ENCODE peak calls at places on chromosomes 16 and 17, in six cellular contexts. K is posterior vena cava; S is NCI-H1092 treated with DMSO at 0.1 percent for 48 hours; J is stimulated activated CD4-positive, alpha-beta T cell treated with anti-CD3 and anti-CD28 coated beads, Interleukin-2, amount 100 ng/mL, for 24 hours; V is HepG2; M is esophagus squamous epithelium. O is an unnamed sample.

GRCh38 chr17:57894848-57895247 is 45.0 kb upstream of the MRPS23 start:
- DNase-seq in M (no peak), K (no peak), J (no peak), V (no peak), S (no peak), O (no peak)

GRCh38 chr16:58032710-58033293 is 7.2 kb downstream of the MMP15 start:
- DNase-seq in J (no peak), S (peak), V (no peak), K (no peak), M (no peak), O (no peak)

GRCh38 chr16:82011199-82011641 is at the start of gene SDR42E1:
- DNase-seq in J (peak), V (no peak), K (no peak), M (peak), S (peak), O (peak)

GRCh38 chr17:68697850-68698313 is 96.7 kb upstream of the FAM20A start:
- DNase-seq in M (no peak), V (peak), J (no peak), S (no peak), K (no peak), O (no peak)

GRCh38 chr16:50468749-50469078 is 79.5 kb upstream of the NKD1 start:
- DNase-seq in S (no peak), V (no peak), M (no peak), K (no peak), J (no peak), O (no peak)

GRCh38 chr17:72931163-72931562 is 161.3 kb downstream of the SLC39A11 start:
- DNase-seq in V (no peak), M (no peak), K (no peak), J (no peak), S (no peak), O (no peak)

GRCh38 chr16:56203052-56203451 is 11.8 kb downstream of the GNAO1 start:
- DNase-seq in K (no peak), M (no peak), S (no peak), V (peak), J (peak), O (peak)

GRCh38 chr16:5007256-5007655 is 26.5 kb downstream of the NAGPA start:
- DNase-seq in S (no peak), V (no peak), K (no peak), M (no peak), J (no peak), O (no peak)

GRCh38 chr17:69525920-69526841 is 111.7 kb downstream of the MAP2K6 start:
- DNase-seq in V (peak), M (no peak), J (no peak), K (no peak), S (peak), O (no peak)

GRCh38 chr16:85699628-85700027 is 10.9 kb upstream of the GINS2 start:
- DNase-seq in S (no peak), M (no peak), V (no peak), J (no peak), K (no peak), O (no peak)

GRCh38 chr16:89007371-89008249 is 30.6 kb upstream of the CBFA2T3 start:
- DNase-seq in S (no peak), V (no peak), J (no peak), M (no peak), K (peak), O (no peak)

GRCh38 chr16:58658796-58659211 is 25.8 kb downstream of the SLC38A7 start:
- DNase-seq in V (no peak), S (no peak), M (no peak), J (no peak), K (no peak), O (no peak)

GRCh38 chr16:64865037-64865696 is 256.7 kb downstream of the CDH11 start:
- DNase-seq in K (no peak), V (no peak), M (no peak), J (no peak), S (no peak), O (no peak)

GRCh38 chr16:1474047-1474446 is 781 bp downstream of the CLCN7 start:
- DNase-seq in S (no peak), M (no peak), V (peak), K (no peak), J (no peak), O (no peak)

GRCh38 chr16:84663433-84664101 is 15.3 kb downstream of the KLHL36 start:
- DNase-seq in J (no peak), V (no peak), M (no peak), K (peak), S (no peak), O (no peak)

GRCh38 chr17:66767164-66767933 is 67.6 kb upstream of the CACNG5 start:
- DNase-seq in J (no peak), M (no peak), S (no peak), K (no peak), V (no peak), O (no peak)

GRCh38 chr17:8314797-8315739 is 5.0 kb downstream of the ARHGEF15 start:
- DNase-seq in J (no peak), S (no peak), V (no peak), K (no peak), M (no peak), O (no peak)

GRCh38 chr16:49492896-49493620 is 119.5 kb downstream of the C16orf78 start:
- DNase-seq in J (no peak), M (no peak), K (peak), S (no peak), V (no peak), O (no peak)

GRCh38 chr16:71426069-71426879 is 15.6 kb downstream of the TLE7 start:
- DNase-seq in J (peak), M (no peak), S (peak), V (peak), K (peak), O (peak)

GRCh38 chr17:41959336-41960095 is 7.1 kb upstream of the CNP start:
- DNase-seq in M (no peak), K (no peak), V (peak), J (no peak), S (peak), O (no peak)

GRCh38 chr17:7435676-7436555 is 681 bp downstream of the TMEM102 start:
- DNase-seq in J (peak), K (no peak), V (no peak), S (no peak), M (no peak), O (peak)

GRCh38 chr17:614637-615546 is 99.7 kb downstream of the VPS53 start:
- DNase-seq in M (no peak), J (no peak), S (no peak), K (no peak), V (no peak), O (no peak)

GRCh38 chr16:53417011-53417410 is 17.3 kb upstream of the RBL2 start:
- DNase-seq in V (no peak), S (no peak), K (no peak), M (no peak), J (no peak), O (no peak)

GRCh38 chr17:75832164-75832651 is 12.0 kb downstream of the UNC13D start:
- DNase-seq in V (no peak), J (peak), S (no peak), M (no peak), K (no peak), O (peak)

GRCh38 chr16:77221482-77221881 is 22.3 kb downstream of the SYCE1L start:
- DNase-seq in K (no peak), V (no peak), M (no peak), S (no peak), J (no peak), O (no peak)

GRCh38 chr17:33512113-33512512 is 219.0 kb upstream of the ASIC2 start:
- DNase-seq in M (no peak), K (no peak), V (no peak), J (no peak), S (no peak), O (no peak)

GRCh38 chr17:339193-340061 is 13.2 kb downstream of the RPH3AL start:
- DNase-seq in J (no peak), K (no peak), M (no peak), V (no peak), S (peak), O (no peak)

GRCh38 chr16:49854227-49855203 is 1.4 kb downstream of the ZNF423 start:
- DNase-seq in K (no peak), V (no peak), M (no peak), S (no peak), J (no peak), O (no peak)

GRCh38 chr17:61260061-61260797 is 139.4 kb upstream of the TBX2 start:
- DNase-seq in S (no peak), K (no peak), M (no peak), V (no peak), J (no peak), O (no peak)

GRCh38 chr16:85369741-85370528 is 243.2 kb upstream of the GSE1 start:
- DNase-seq in J (peak), K (peak), S (peak), V (peak), M (no peak), O (peak)

GRCh38 chr16:22623351-22623781 is 112.7 kb downstream of the NPIPB5 start:
- DNase-seq in J (no peak), K (no peak), V (no peak), M (no peak), S (no peak), O (no peak)

GRCh38 chr16:2015117-2015946 is 4.3 kb upstream of the NPW start:
- DNase-seq in J (no peak), V (peak), K (no peak), M (no peak), S (no peak), O (no peak)

GRCh38 chr17:80833952-80834895 is 157.4 kb upstream of the CHMP6 start:
- DNase-seq in S (peak), J (no peak), K (peak), V (no peak), M (no peak), O (no peak)

GRCh38 chr17:47621293-47622178 is 28.2 kb upstream of the KPNB1 start:
- DNase-seq in K (no peak), M (no peak), S (no peak), V (no peak), J (no peak), O (no peak)

GRCh38 chr16:5257462-5257861 is 159.9 kb upstream of the EEF2KMT start:
- DNase-seq in V (no peak), M (no peak), K (no peak), S (no peak), J (no peak), O (no peak)

GRCh38 chr17:69874220-69874670 is 200.8 kb upstream of the KCNJ16 start:
- DNase-seq in J (no peak), V (no peak), K (no peak), S (no peak), M (no peak), O (no peak)

O was measured in effector memory CD4-positive, alpha-beta T cell.